ENCODE peak calls at places on chromosomes 5 and 9, in ten cellular contexts. One of them, this sample, is unnamed.

GRCh38 chr5:87383216-87383615 is 29.5 kb downstream of the CCNH start:
- DNase-seq in AG09319: no peak
- DNase-seq in stimulated activated naive CD8-positive, alpha-beta T cell treated with anti-CD3 and anti-CD28 coated beads, Interleukin-15, Interleukin-2, amounts not matched to agents 100 U/mL and 50 U/mL, for 24 hours: no peak
- DNase-seq in NCI-H524: no peak
- DNase-seq in IMR-90: peak
- DNase-seq in hypothalamus: no peak
- DNase-seq in AG10803: peak
- DNase-seq in SW 1271: no peak
- DNase-seq in GM04504: no peak
- DNase-seq in A549: no peak
- DNase-seq in this sample: no peak

GRCh38 chr9:118367383-118367782 is 663.2 kb downstream of the TLR4 start:
- DNase-seq in AG09319: no peak
- DNase-seq in stimulated activated naive CD8-positive, alpha-beta T cell treated with anti-CD3 and anti-CD28 coated beads, Interleukin-15, Interleukin-2, amounts not matched to agents 100 U/mL and 50 U/mL, for 24 hours: no peak
- DNase-seq in NCI-H524: no peak
- DNase-seq in IMR-90: no peak
- DNase-seq in hypothalamus: no peak
- DNase-seq in AG10803: no peak
- DNase-seq in SW 1271: no peak
- DNase-seq in GM04504: no peak
- DNase-seq in A549: no peak
- DNase-seq in this sample: no peak

GRCh38 chr5:90017236-90017635 is 392.3 kb downstream of the CETN3 start:
- DNase-seq in AG09319: no peak
- DNase-seq in stimulated activated naive CD8-positive, alpha-beta T cell treated with anti-CD3 and anti-CD28 coated beads, Interleukin-15, Interleukin-2, amounts not matched to agents 100 U/mL and 50 U/mL, for 24 hours: no peak
- DNase-seq in NCI-H524: no peak
- DNase-seq in IMR-90: no peak
- DNase-seq in hypothalamus: no peak
- DNase-seq in AG10803: no peak
- DNase-seq in SW 1271: no peak
- DNase-seq in GM04504: no peak
- DNase-seq in A549: no peak
- DNase-seq in this sample: no peak

GRCh38 chr5:146048994-146049703 is 56.2 kb downstream of the PLAC8L1 start:
- DNase-seq in AG09319: peak
- DNase-seq in stimulated activated naive CD8-positive, alpha-beta T cell treated with anti-CD3 and anti-CD28 coated beads, Interleukin-15, Interleukin-2, amounts not matched to agents 100 U/mL and 50 U/mL, for 24 hours: peak
- DNase-seq in NCI-H524: peak
- DNase-seq in IMR-90: peak
- DNase-seq in hypothalamus: peak
- DNase-seq in AG10803: peak
- DNase-seq in SW 1271: no peak
- DNase-seq in GM04504: peak
- DNase-seq in A549: peak
- DNase-seq in this sample: no peak

GRCh38 chr9:133250741-133251170 is 24.2 kb downstream of the ABO start:
- DNase-seq in AG09319: no peak
- DNase-seq in stimulated activated naive CD8-positive, alpha-beta T cell treated with anti-CD3 and anti-CD28 coated beads, Interleukin-15, Interleukin-2, amounts not matched to agents 100 U/mL and 50 U/mL, for 24 hours: no peak
- DNase-seq in NCI-H524: no peak
- DNase-seq in IMR-90: no peak
- DNase-seq in hypothalamus: no peak
- DNase-seq in AG10803: no peak
- DNase-seq in SW 1271: no peak
- DNase-seq in GM04504: no peak
- DNase-seq in A549: no peak
- DNase-seq in this sample: no peak

GRCh38 chr9:134690946-134691694 is 49.5 kb downstream of the COL5A1 start:
- DNase-seq in AG09319: no peak
- DNase-seq in stimulated activated naive CD8-positive, alpha-beta T cell treated with anti-CD3 and anti-CD28 coated beads, Interleukin-15, Interleukin-2, amounts not matched to agents 100 U/mL and 50 U/mL, for 24 hours: no peak
- DNase-seq in NCI-H524: no peak
- DNase-seq in IMR-90: no peak
- DNase-seq in hypothalamus: no peak
- DNase-seq in AG10803: peak
- DNase-seq in SW 1271: no peak
- DNase-seq in GM04504: no peak
- DNase-seq in A549: no peak
- DNase-seq in this sample: no peak

GRCh38 chr5:141223112-141223783 is at the start of gene PCDHB14:
- DNase-seq in AG09319: no peak
- DNase-seq in stimulated activated naive CD8-positive, alpha-beta T cell treated with anti-CD3 and anti-CD28 coated beads, Interleukin-15, Interleukin-2, amounts not matched to agents 100 U/mL and 50 U/mL, for 24 hours: no peak
- DNase-seq in NCI-H524: peak
- DNase-seq in IMR-90: peak
- DNase-seq in hypothalamus: no peak
- DNase-seq in AG10803: peak
- DNase-seq in SW 1271: peak
- DNase-seq in GM04504: peak
- DNase-seq in A549: peak
- DNase-seq in this sample: no peak

GRCh38 chr9:76911971-76912370 is 6.1 kb upstream of the PRUNE2 start:
- DNase-seq in AG09319: no peak
- DNase-seq in stimulated activated naive CD8-positive, alpha-beta T cell treated with anti-CD3 and anti-CD28 coated beads, Interleukin-15, Interleukin-2, amounts not matched to agents 100 U/mL and 50 U/mL, for 24 hours: no peak
- DNase-seq in NCI-H524: peak
- DNase-seq in IMR-90: no peak
- DNase-seq in hypothalamus: no peak
- DNase-seq in AG10803: no peak
- DNase-seq in SW 1271: no peak
- DNase-seq in GM04504: no peak
- DNase-seq in A549: no peak
- DNase-seq in this sample: no peak

GRCh38 chr5:26856238-26856637 is 182.1 kb downstream of the CDH9 start:
- DNase-seq in AG09319: no peak
- DNase-seq in stimulated activated naive CD8-positive, alpha-beta T cell treated with anti-CD3 and anti-CD28 coated beads, Interleukin-15, Interleukin-2, amounts not matched to agents 100 U/mL and 50 U/mL, for 24 hours: no peak
- DNase-seq in NCI-H524: no peak
- DNase-seq in IMR-90: no peak
- DNase-seq in hypothalamus: no peak
- DNase-seq in AG10803: no peak
- DNase-seq in SW 1271: no peak
- DNase-seq in GM04504: no peak
- DNase-seq in A549: no peak
- DNase-seq in this sample: no peak

GRCh38 chr9:107878462-107878861 is 388.9 kb upstream of the KLF4 start:
- DNase-seq in AG09319: no peak
- DNase-seq in stimulated activated naive CD8-positive, alpha-beta T cell treated with anti-CD3 and anti-CD28 coated beads, Interleukin-15, Interleukin-2, amounts not matched to agents 100 U/mL and 50 U/mL, for 24 hours: no peak
- DNase-seq in NCI-H524: no peak
- DNase-seq in IMR-90: no peak
- DNase-seq in hypothalamus: no peak
- DNase-seq in AG10803: no peak
- DNase-seq in SW 1271: no peak
- DNase-seq in GM04504: no peak
- DNase-seq in A549: no peak
- DNase-seq in this sample: no peak

GRCh38 chr5:12272389-12272788 is 368.1 kb upstream of the CTNND2 start:
- DNase-seq in AG09319: no peak
- DNase-seq in stimulated activated naive CD8-positive, alpha-beta T cell treated with anti-CD3 and anti-CD28 coated beads, Interleukin-15, Interleukin-2, amounts not matched to agents 100 U/mL and 50 U/mL, for 24 hours: no peak
- DNase-seq in NCI-H524: peak
- DNase-seq in IMR-90: no peak
- DNase-seq in hypothalamus: no peak
- DNase-seq in AG10803: no peak
- DNase-seq in SW 1271: no peak
- DNase-seq in GM04504: no peak
- DNase-seq in A549: no peak
- DNase-seq in this sample: no peak

GRCh38 chr5:150523472-150524350 is 15.8 kb downstream of the NDST1 start:
- DNase-seq in AG09319: peak
- DNase-seq in stimulated activated naive CD8-positive, alpha-beta T cell treated with anti-CD3 and anti-CD28 coated beads, Interleukin-15, Interleukin-2, amounts not matched to agents 100 U/mL and 50 U/mL, for 24 hours: no peak
- DNase-seq in NCI-H524: peak
- DNase-seq in IMR-90: peak
- DNase-seq in hypothalamus: peak
- DNase-seq in AG10803: peak
- DNase-seq in SW 1271: no peak
- DNase-seq in GM04504: no peak
- DNase-seq in A549: peak
- DNase-seq in this sample: no peak

GRCh38 chr9:111375817-111376564 is 46.0 kb upstream of the OR2K2 start:
- DNase-seq in AG09319: no peak
- DNase-seq in stimulated activated naive CD8-positive, alpha-beta T cell treated with anti-CD3 and anti-CD28 coated beads, Interleukin-15, Interleukin-2, amounts not matched to agents 100 U/mL and 50 U/mL, for 24 hours: no peak
- DNase-seq in NCI-H524: no peak
- DNase-seq in IMR-90: peak
- DNase-seq in hypothalamus: no peak
- DNase-seq in AG10803: peak
- DNase-seq in SW 1271: no peak
- DNase-seq in GM04504: no peak
- DNase-seq in A549: no peak
- DNase-seq in this sample: no peak

GRCh38 chr9:12674961-12675360 is 18.2 kb upstream of the TYRP1 start:
- DNase-seq in AG09319: no peak
- DNase-seq in stimulated activated naive CD8-positive, alpha-beta T cell treated with anti-CD3 and anti-CD28 coated beads, Interleukin-15, Interleukin-2, amounts not matched to agents 100 U/mL and 50 U/mL, for 24 hours: no peak
- DNase-seq in NCI-H524: no peak
- DNase-seq in IMR-90: no peak
- DNase-seq in hypothalamus: no peak
- DNase-seq in AG10803: no peak
- DNase-seq in SW 1271: no peak
- DNase-seq in GM04504: no peak
- DNase-seq in A549: no peak
- DNase-seq in this sample: no peak

GRCh38 chr5:140339636-140340035 is 6.8 kb downstream of the HBEGF start:
- DNase-seq in AG09319: no peak
- DNase-seq in stimulated activated naive CD8-positive, alpha-beta T cell treated with anti-CD3 and anti-CD28 coated beads, Interleukin-15, Interleukin-2, amounts not matched to agents 100 U/mL and 50 U/mL, for 24 hours: no peak
- DNase-seq in NCI-H524: no peak
- DNase-seq in IMR-90: no peak
- DNase-seq in hypothalamus: no peak
- DNase-seq in AG10803: no peak
- DNase-seq in SW 1271: no peak
- DNase-seq in GM04504: no peak
- DNase-seq in A549: no peak
- DNase-seq in this sample: no peak

GRCh38 chr9:124716795-124717194 is 54.3 kb downstream of the NR6A1 start:
- DNase-seq in AG09319: no peak
- DNase-seq in stimulated activated naive CD8-positive, alpha-beta T cell treated with anti-CD3 and anti-CD28 coated beads, Interleukin-15, Interleukin-2, amounts not matched to agents 100 U/mL and 50 U/mL, for 24 hours: no peak
- DNase-seq in NCI-H524: no peak
- DNase-seq in IMR-90: peak
- DNase-seq in hypothalamus: no peak
- DNase-seq in AG10803: peak
- DNase-seq in SW 1271: no peak
- DNase-seq in GM04504: no peak
- DNase-seq in A549: no peak
- DNase-seq in this sample: no peak

GRCh38 chr5:150175536-150175935 is 9.0 kb downstream of the CDX1 start:
- DNase-seq in AG09319: no peak
- DNase-seq in stimulated activated naive CD8-positive, alpha-beta T cell treated with anti-CD3 and anti-CD28 coated beads, Interleukin-15, Interleukin-2, amounts not matched to agents 100 U/mL and 50 U/mL, for 24 hours: no peak
- DNase-seq in NCI-H524: peak
- DNase-seq in IMR-90: peak
- DNase-seq in hypothalamus: no peak
- DNase-seq in AG10803: no peak
- DNase-seq in SW 1271: no peak
- DNase-seq in GM04504: no peak
- DNase-seq in A549: peak
- DNase-seq in this sample: no peak

GRCh38 chr9:81826541-81826906 is 101.7 kb upstream of the SPATA31D4 start:
- DNase-seq in AG09319: no peak
- DNase-seq in stimulated activated naive CD8-positive, alpha-beta T cell treated with anti-CD3 and anti-CD28 coated beads, Interleukin-15, Interleukin-2, amounts not matched to agents 100 U/mL and 50 U/mL, for 24 hours: no peak
- DNase-seq in NCI-H524: no peak
- DNase-seq in IMR-90: peak
- DNase-seq in hypothalamus: peak
- DNase-seq in AG10803: no peak
- DNase-seq in SW 1271: no peak
- DNase-seq in GM04504: no peak
- DNase-seq in A549: no peak
- DNase-seq in this sample: no peak

GRCh38 chr9:85502815-85503643 is 238.7 kb downstream of the AGTPBP1 start:
- DNase-seq in AG09319: no peak
- DNase-seq in stimulated activated naive CD8-positive, alpha-beta T cell treated with anti-CD3 and anti-CD28 coated beads, Interleukin-15, Interleukin-2, amounts not matched to agents 100 U/mL and 50 U/mL, for 24 hours: no peak
- DNase-seq in NCI-H524: no peak
- DNase-seq in IMR-90: no peak
- DNase-seq in hypothalamus: no peak
- DNase-seq in AG10803: no peak
- DNase-seq in SW 1271: no peak
- DNase-seq in GM04504: no peak
- DNase-seq in A549: no peak
- DNase-seq in this sample: no peak

This sample was measured in activated T-helper 9 cell treated with anti-CD3 and anti-CD28 coated beads, Interleukin-2, amount 50 U/mL, for 16 hours.